ENCODE peak calls at places on chromosomes 3 and 15, in six cellular contexts. L is sigmoid colon, I is suprapubic skin, B is fibroblast of lung, O is cardiac muscle cell, D is dorsolateral prefrontal cortex. Y is an unnamed sample. For H3K27me3, the result is how much of the 10 kb centered on the place peaks cover.

GRCh38 chr3:117019082-117019713 is 309.6 kb downstream of the TUSC7 start:
- DNase-seq in D (peak), O (peak), I (no peak), L (peak), B (peak), Y (peak)

GRCh38 chr3:27201435-27201966 is 167.7 kb downstream of the NEK10 start:
- DNase-seq in I (no peak), B (no peak), O (no peak), D (no peak), L (no peak), Y (no peak)

GRCh38 chr3:57756528-57757401 is 656 bp downstream of the SLMAP start:
- DNase-seq in L (peak), O (peak), B (peak), D (peak), I (peak), Y (peak)

GRCh38 chr3:177930771-177931170 is 605.5 kb upstream of the KCNMB2 start:
- DNase-seq in D (no peak), O (no peak), L (no peak), I (no peak), B (peak), Y (no peak)

GRCh38 chr3:110059431-110059830 is 722.1 kb upstream of the DPPA4 start:
- DNase-seq in O (no peak), I (no peak), D (no peak), L (no peak), B (no peak), Y (no peak)

GRCh38 chr3:51389423-51390183 is 1.5 kb upstream of the RBM15B start:
- DNase-seq in L (no peak), I (no peak), B (peak), D (peak), O (peak), Y (peak)

GRCh38 chr3:16415911-16416310 is 97.6 kb downstream of the RFTN1 start:
- DNase-seq in I (no peak), O (no peak), D (no peak), L (no peak), B (no peak), Y (no peak)

GRCh38 chr3:66991478-66991877 is 6.6 kb upstream of the KBTBD8 start:
- DNase-seq in B (peak), L (no peak), D (no peak), I (no peak), O (peak), Y (no peak)

GRCh38 chr3:132597660-132598059 is 590 bp downstream of the ACKR4 start:
- DNase-seq in O (no peak), L (no peak), B (no peak), D (no peak), I (no peak), Y (no peak)

GRCh38 chr3:132598181-132598580 is 1.1 kb downstream of the ACKR4 start:
- DNase-seq in D (no peak), O (no peak), I (no peak), L (no peak), B (no peak), Y (no peak)

GRCh38 chr3:132595036-132595435 is 2.0 kb upstream of the ACKR4 start:
- DNase-seq in L (no peak), D (no peak), B (peak), I (no peak), O (peak), Y (no peak)

GRCh38 chr3:132596326-132596725 is 744 bp upstream of the ACKR4 start:
- DNase-seq in I (no peak), L (no peak), B (no peak), D (no peak), O (no peak), Y (no peak)

DNA sequence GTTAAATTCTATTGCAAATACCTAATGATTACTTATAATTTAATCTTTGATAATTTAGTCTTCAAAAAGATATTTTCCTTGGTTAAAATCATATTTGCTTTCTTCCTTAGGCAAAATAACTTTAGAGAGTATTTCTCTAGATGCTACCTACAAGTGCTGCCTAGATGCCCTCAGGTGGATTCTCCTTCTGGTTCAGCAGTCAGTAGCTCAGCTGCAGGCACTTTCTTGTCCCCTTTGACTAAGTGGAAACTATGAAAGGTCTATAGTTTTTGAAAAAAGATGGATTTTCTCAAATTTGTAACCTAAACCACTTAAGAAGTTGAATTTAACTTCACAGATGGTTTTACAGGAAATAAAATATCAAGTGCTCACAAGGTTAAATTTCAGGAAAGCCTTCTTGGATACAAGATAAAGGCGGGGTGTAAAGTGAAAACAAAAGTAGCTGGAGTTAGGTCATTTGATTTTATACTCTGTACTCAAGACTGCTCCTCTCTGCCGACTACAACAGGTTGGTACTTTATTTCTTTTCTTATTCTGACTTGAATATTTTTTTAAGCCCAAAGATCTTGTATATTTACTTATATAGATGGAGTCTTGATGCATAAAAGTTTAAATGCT is at the start of gene ACKR4:
- DNase-seq in L (no peak), D (no peak), I (no peak), B (no peak), O (peak), Y (no peak)
- H3K4me3 ChIP-seq in L (no peak), D (peak), I (peak), B (peak), O (no peak), Y (no peak)

GRCh38 chr15:80967991-80968510 is 21.6 kb downstream of the MESD start:
- DNase-seq in I (peak), L (no peak), O (no peak), D (no peak), B (no peak), Y (no peak)
- TF ChIP-seq CTCF in I (no peak), L (no peak), O (no peak), D (no peak), B (no peak), Y (no peak)

DNA sequence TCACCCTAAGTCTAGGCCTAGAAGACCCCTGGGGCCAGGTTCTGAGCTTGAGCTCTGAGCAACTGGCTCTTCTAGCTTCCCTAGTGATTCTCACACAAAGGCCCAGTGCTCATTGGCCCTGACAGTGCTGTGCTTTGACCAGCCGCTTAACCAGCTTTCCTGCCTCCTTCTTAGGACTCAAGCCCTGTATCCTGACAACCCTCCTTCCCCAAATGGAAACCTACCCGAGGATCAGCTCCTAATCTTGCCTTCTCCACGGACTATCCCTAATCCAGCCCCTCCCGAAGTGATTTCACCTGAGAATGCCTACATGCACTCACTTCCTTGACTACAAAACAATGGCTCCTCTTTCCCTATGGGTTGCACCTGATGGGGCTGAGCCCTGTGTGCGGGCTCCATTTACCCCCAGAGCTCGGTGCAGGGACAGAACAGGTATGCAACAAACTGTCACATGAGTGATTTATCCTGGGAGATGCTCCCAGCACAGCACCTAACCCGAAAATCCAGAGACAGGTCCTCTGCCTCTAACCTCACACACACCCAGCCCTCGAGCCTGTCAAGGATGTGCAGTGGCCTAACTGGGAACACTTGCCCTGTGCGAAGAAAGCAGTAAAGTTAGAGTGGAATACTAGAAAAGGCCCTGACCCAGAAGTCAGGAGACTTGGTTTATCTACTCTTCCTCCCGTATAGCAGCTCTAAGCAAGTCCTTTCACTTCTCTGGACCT is 2.3 kb downstream of the MEGF11 start:
- DNase-seq in D (no peak), O (no peak), I (no peak), B (no peak), L (no peak), Y (peak)
- H3K27me3 ChIP-seq in D (under half), O (half or more), I (half or more), B (half or more), L (half or more), Y (under half)

DNA sequence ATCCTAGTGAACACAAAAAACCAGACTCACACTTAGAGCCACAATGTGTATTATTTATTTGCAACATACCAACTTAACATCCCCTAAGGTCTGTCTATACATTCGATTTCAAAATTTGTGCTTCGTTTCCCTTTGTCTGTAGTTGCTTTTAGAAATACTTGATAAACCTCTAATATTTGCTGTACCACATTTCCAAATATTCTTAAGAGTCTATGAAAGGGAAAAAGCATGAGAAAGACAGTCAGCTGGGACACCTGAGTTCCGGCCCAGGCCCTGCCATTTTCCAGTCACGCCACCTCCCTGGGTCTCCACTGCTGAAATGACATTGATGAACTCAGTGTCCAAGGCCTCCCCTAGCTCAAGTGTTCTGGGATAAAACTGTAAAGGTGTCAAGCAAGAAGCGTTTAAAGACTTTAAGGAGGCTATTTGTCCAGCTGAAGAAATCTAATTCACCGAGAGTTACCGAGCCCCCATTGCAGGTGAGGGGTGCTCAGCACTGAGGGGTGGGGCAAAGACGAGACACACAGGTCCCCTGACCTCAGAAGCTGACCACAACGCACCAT is 26.6 kb downstream of the LRRC2 start:
- DNase-seq in B (no peak), I (peak), O (no peak), L (no peak), D (no peak), Y (no peak)
- H3K4me3 ChIP-seq in B (no peak), I (no peak), O (no peak), L (no peak), D (no peak), Y (no peak)

GRCh38 chr3:63146154-63146553 is 132.0 kb upstream of the SYNPR start:
- DNase-seq in I (no peak), D (no peak), O (no peak), L (no peak), B (no peak), Y (no peak)

DNA sequence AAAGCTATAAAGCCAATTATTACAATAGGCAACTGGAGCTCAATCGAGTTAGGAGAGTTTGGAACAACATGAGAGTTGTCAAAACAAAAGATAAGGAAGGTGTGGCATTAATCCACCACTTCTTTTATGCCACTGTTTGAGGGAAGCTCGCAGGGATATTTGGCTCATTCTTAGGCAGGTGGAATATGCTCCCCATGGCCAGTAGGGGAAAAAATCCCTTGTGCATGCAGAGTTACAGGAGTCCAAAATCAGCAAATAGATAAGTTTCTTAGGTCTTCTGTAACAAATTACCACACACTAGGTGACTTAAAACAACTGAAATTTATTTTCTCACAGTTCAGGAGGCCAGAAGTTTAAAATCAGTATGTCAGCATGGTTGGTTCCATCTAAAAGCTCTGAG is 135.4 kb upstream of the SYNPR start:
- DNase-seq in O (no peak), B (no peak), L (no peak), D (no peak), I (no peak), Y (no peak)
- TF ChIP-seq CTCF in O (no peak), B (no peak), L (no peak), D (no peak), I (no peak), Y (peak)